ENCODE peak calls at places on chromosomes 5 and 9, in six cellular contexts. One of them, this sample, is unnamed.

GRCh38 chr5:139574641-139575312 is 13.6 kb downstream of the UBE2D2 start:
- DNase-seq in gastrocnemius medialis: no peak
- DNase-seq in GM12892: no peak
- DNase-seq in NB4: peak; percentile 63
- DNase-seq in Peyer's patch: peak; percentile 45
- DNase-seq in IMR-90: peak; percentile 62
- DNase-seq in this sample: no peak

GRCh38 chr5:172454355-172455086 is at the start of gene SH3PXD2B:
- DNase-seq in NB4: peak; percentile 72
- DNase-seq in Peyer's patch: peak; percentile 69
- DNase-seq in GM12892: no peak
- DNase-seq in IMR-90: no peak
- DNase-seq in gastrocnemius medialis: no peak
- DNase-seq in this sample: peak; percentile 71

GRCh38 chr5:166961028-166961427 is 1330.4 kb upstream of the WWC1 start:
- DNase-seq in NB4: peak; percentile 8
- DNase-seq in GM12892: no peak
- DNase-seq in IMR-90: peak; percentile 0
- DNase-seq in Peyer's patch: no peak
- DNase-seq in gastrocnemius medialis: no peak
- DNase-seq in this sample: no peak

GRCh38 chr9:107149756-107150155 is 133.3 kb upstream of the RAD23B start:
- DNase-seq in Peyer's patch: no peak
- DNase-seq in IMR-90: no peak
- DNase-seq in gastrocnemius medialis: no peak
- DNase-seq in NB4: no peak
- DNase-seq in GM12892: no peak
- DNase-seq in this sample: no peak

GRCh38 chr5:173233347-173234128 is 1.5 kb downstream of the NKX2-5 start:
- DNase-seq in Peyer's patch: no peak
- DNase-seq in GM12892: no peak
- DNase-seq in IMR-90: no peak
- DNase-seq in gastrocnemius medialis: no peak
- DNase-seq in NB4: no peak
- DNase-seq in this sample: no peak

GRCh38 chr5:176812269-176813259 is 2.2 kb downstream of the UNC5A start:
- DNase-seq in Peyer's patch: no peak
- DNase-seq in GM12892: no peak
- DNase-seq in gastrocnemius medialis: no peak
- DNase-seq in NB4: peak; percentile 57
- DNase-seq in IMR-90: no peak
- DNase-seq in this sample: no peak

GRCh38 chr5:62115009-62115408 is 191.0 kb upstream of the KIF2A start:
- DNase-seq in IMR-90: no peak
- DNase-seq in GM12892: no peak
- DNase-seq in gastrocnemius medialis: no peak
- DNase-seq in NB4: peak; percentile 2
- DNase-seq in Peyer's patch: no peak
- DNase-seq in this sample: no peak

GRCh38 chr5:88676637-88677481 is 206.1 kb downstream of the MEF2C start:
- DNase-seq in Peyer's patch: no peak
- DNase-seq in NB4: no peak
- DNase-seq in GM12892: no peak
- DNase-seq in gastrocnemius medialis: no peak
- DNase-seq in IMR-90: no peak
- DNase-seq in this sample: no peak

GRCh38 chr9:127778280-127779135 is at the start of gene SH2D3C:
- DNase-seq in Peyer's patch: peak; percentile 78
- DNase-seq in GM12892: no peak
- DNase-seq in gastrocnemius medialis: no peak
- DNase-seq in IMR-90: no peak
- DNase-seq in NB4: peak; percentile 88
- DNase-seq in this sample: no peak

GRCh38 chr5:56166671-56167070 is 66.5 kb downstream of the ANKRD55 start:
- DNase-seq in Peyer's patch: no peak
- DNase-seq in gastrocnemius medialis: no peak
- DNase-seq in IMR-90: no peak
- DNase-seq in GM12892: no peak
- DNase-seq in NB4: peak; percentile 33
- DNase-seq in this sample: no peak

GRCh38 chr5:27748847-27749246 is 710.5 kb upstream of the CDH9 start:
- DNase-seq in IMR-90: no peak
- DNase-seq in gastrocnemius medialis: no peak
- DNase-seq in GM12892: no peak
- DNase-seq in Peyer's patch: no peak
- DNase-seq in NB4: no peak
- DNase-seq in this sample: no peak

GRCh38 chr5:87354496-87354895 is 58.2 kb downstream of the CCNH start:
- DNase-seq in Peyer's patch: no peak
- DNase-seq in GM12892: no peak
- DNase-seq in gastrocnemius medialis: no peak
- DNase-seq in IMR-90: no peak
- DNase-seq in NB4: no peak
- DNase-seq in this sample: no peak
- TF ChIP-seq POLR2A in Peyer's patch: no peak
- TF ChIP-seq POLR2A in GM12892: no peak
- TF ChIP-seq POLR2A in gastrocnemius medialis: no peak
- TF ChIP-seq POLR2A in IMR-90: no peak
- TF ChIP-seq POLR2A in NB4: no peak
- TF ChIP-seq POLR2A in this sample: no peak

DNA sequence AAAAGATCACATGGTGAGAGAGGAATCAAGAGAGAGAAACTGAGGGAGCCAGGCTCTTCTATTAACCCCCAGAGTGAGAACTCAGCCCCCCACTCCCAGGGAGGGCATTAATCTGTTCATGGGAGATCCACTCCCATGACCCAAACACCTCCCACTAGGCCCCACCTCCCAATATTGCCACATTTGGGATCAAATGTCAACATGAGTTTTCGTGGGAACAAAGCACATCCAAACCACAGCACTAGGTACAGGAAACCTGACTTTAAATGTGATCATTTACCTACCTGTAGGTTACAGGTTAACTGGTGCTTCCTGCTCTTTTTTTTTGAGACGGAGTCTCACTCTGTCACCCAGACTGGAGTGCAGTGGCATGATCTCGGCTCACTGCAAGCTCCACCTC is 16.9 kb downstream of the NNT start:
- DNase-seq in IMR-90: no peak
- DNase-seq in NB4: no peak
- DNase-seq in GM12892: no peak
- DNase-seq in Peyer's patch: no peak
- DNase-seq in gastrocnemius medialis: peak; percentile 42
- DNase-seq in this sample: no peak
- TF ChIP-seq POLR2A in IMR-90: no peak
- TF ChIP-seq POLR2A in NB4: no peak
- TF ChIP-seq POLR2A in GM12892: no peak
- TF ChIP-seq POLR2A in Peyer's patch: no peak
- TF ChIP-seq POLR2A in gastrocnemius medialis: no peak
- TF ChIP-seq POLR2A in this sample: no peak

GRCh38 chr9:97919217-97919813 is 3.0 kb downstream of the TRMO start:
- DNase-seq in IMR-90: no peak
- DNase-seq in gastrocnemius medialis: no peak
- DNase-seq in Peyer's patch: no peak
- DNase-seq in GM12892: no peak
- DNase-seq in NB4: no peak
- DNase-seq in this sample: no peak

GRCh38 chr9:97924386-97924785 is 2.1 kb upstream of the TRMO start:
- DNase-seq in NB4: peak; percentile 85
- DNase-seq in Peyer's patch: no peak
- DNase-seq in gastrocnemius medialis: no peak
- DNase-seq in GM12892: no peak
- DNase-seq in IMR-90: no peak
- DNase-seq in this sample: no peak

GRCh38 chr9:97923529-97924108 is 1.3 kb upstream of the TRMO start:
- DNase-seq in NB4: peak; percentile 83
- DNase-seq in IMR-90: peak; percentile 80
- DNase-seq in Peyer's patch: peak; percentile 94
- DNase-seq in GM12892: no peak
- DNase-seq in gastrocnemius medialis: peak; percentile 78
- DNase-seq in this sample: peak; percentile 68

GRCh38 chr9:97925497-97926334 is 3.4 kb upstream of the TRMO start:
- DNase-seq in GM12892: no peak
- DNase-seq in gastrocnemius medialis: no peak
- DNase-seq in NB4: no peak
- DNase-seq in Peyer's patch: no peak
- DNase-seq in IMR-90: no peak
- DNase-seq in this sample: no peak

GRCh38 chr9:97921959-97922905 is at the start of gene TRMO:
- DNase-seq in IMR-90: peak; percentile 99
- DNase-seq in GM12892: peak; percentile 76
- DNase-seq in Peyer's patch: peak; percentile 99
- DNase-seq in NB4: peak; percentile 97
- DNase-seq in gastrocnemius medialis: peak; percentile 97
- DNase-seq in this sample: peak; percentile 99
- TF ChIP-seq POLR2A in IMR-90: peak; percentile 98
- TF ChIP-seq POLR2A in GM12892: peak; percentile 95
- TF ChIP-seq POLR2A in Peyer's patch: peak; percentile 87
- TF ChIP-seq POLR2A in NB4: peak; percentile 89
- TF ChIP-seq POLR2A in gastrocnemius medialis: peak; percentile 75
- TF ChIP-seq POLR2A in this sample: peak; percentile 91

GRCh38 chr9:136807281-136808074 is at the start of gene RABL6:
- DNase-seq in IMR-90: peak; percentile 55
- DNase-seq in NB4: peak; percentile 83
- DNase-seq in gastrocnemius medialis: peak; percentile 66
- DNase-seq in Peyer's patch: peak; percentile 88
- DNase-seq in GM12892: peak; percentile 98
- DNase-seq in this sample: peak; percentile 83
- TF ChIP-seq POLR2A in IMR-90: peak; percentile 68
- TF ChIP-seq POLR2A in NB4: peak; percentile 78
- TF ChIP-seq POLR2A in gastrocnemius medialis: peak; percentile 80
- TF ChIP-seq POLR2A in Peyer's patch: peak; percentile 83
- TF ChIP-seq POLR2A in GM12892: peak; percentile 93
- TF ChIP-seq POLR2A in this sample: peak; percentile 82

GRCh38 chr5:102754499-102755424 is at the start of gene PAM:
- DNase-seq in Peyer's patch: peak; percentile 88
- DNase-seq in NB4: peak; percentile 77
- DNase-seq in IMR-90: peak; percentile 62
- DNase-seq in GM12892: peak; percentile 83
- DNase-seq in gastrocnemius medialis: peak; percentile 71
- DNase-seq in this sample: peak; percentile 71
- TF ChIP-seq POLR2A in Peyer's patch: no peak
- TF ChIP-seq POLR2A in NB4: peak; percentile 53
- TF ChIP-seq POLR2A in IMR-90: peak; percentile 60
- TF ChIP-seq POLR2A in GM12892: peak; percentile 63
- TF ChIP-seq POLR2A in gastrocnemius medialis: peak; percentile 66
- TF ChIP-seq POLR2A in this sample: peak; percentile 56

GRCh38 chr9:36036780-36037579 is at the start of gene RECK:
- DNase-seq in gastrocnemius medialis: peak; percentile 72
- DNase-seq in Peyer's patch: peak; percentile 95
- DNase-seq in NB4: peak; percentile 72
- DNase-seq in IMR-90: peak; percentile 84
- DNase-seq in GM12892: peak; percentile 83
- DNase-seq in this sample: peak; percentile 87
- TF ChIP-seq POLR2A in gastrocnemius medialis: peak; percentile 77
- TF ChIP-seq POLR2A in Peyer's patch: peak; percentile 34
- TF ChIP-seq POLR2A in NB4: peak; percentile 40
- TF ChIP-seq POLR2A in IMR-90: peak; percentile 78
- TF ChIP-seq POLR2A in GM12892: no peak
- TF ChIP-seq POLR2A in this sample: peak; percentile 76

DNA sequence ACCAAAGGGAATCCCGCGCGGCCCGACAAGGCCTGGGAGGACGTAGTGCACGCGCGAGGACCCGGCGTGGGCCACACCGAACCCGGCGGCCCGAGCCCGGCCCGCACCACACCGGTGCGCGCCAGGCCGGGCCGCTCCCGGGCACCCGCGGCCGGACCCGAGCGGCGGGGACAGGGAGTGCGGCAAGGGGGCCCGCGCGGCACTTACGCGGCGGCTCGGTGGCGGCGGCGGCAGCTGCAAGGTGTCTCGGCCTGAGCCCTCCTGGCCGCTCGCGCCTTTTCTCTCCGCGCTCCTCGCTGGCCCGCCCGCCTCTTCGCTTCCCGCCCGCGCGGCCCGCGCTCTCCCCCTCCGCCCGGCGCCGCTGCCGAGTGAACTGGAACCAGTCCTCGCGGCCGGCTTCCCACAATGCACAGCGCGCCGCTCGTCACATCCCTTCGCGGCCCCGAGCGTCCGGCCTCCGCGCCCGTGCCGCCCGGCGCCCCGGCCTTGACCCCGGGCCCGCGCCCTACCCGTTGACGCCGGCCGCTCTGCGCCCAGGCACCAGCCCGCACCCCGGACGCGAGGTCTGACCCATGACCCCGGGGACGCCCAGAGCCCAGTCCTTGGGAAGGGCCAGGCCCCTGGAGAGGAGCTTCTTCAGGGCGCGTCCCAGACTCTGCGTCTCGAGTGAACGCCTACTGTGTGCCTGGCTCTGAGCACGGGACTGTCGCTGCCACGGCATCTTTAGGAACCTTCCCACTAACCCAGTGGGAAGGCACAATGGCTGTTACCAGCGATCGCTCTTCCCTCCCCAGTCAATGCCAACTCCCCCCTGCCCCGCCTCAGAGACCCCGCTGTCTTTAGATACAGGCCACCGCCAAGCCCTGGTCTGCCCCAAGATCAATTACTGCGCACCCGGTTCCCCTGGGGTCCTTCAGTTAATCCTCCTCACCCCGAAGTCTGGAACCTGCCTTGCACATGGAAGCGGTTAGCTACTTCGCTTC is at the start of gene MACROH2A1:
- DNase-seq in gastrocnemius medialis: peak; percentile 84
- DNase-seq in GM12892: peak; percentile 77
- DNase-seq in NB4: peak; percentile 89
- DNase-seq in IMR-90: peak; percentile 79
- DNase-seq in Peyer's patch: peak; percentile 95
- DNase-seq in this sample: peak; percentile 87
- TF ChIP-seq POLR2A in gastrocnemius medialis: peak; percentile 97
- TF ChIP-seq POLR2A in GM12892: peak; percentile 93
- TF ChIP-seq POLR2A in NB4: peak; percentile 64
- TF ChIP-seq POLR2A in IMR-90: peak; percentile 93
- TF ChIP-seq POLR2A in Peyer's patch: peak; percentile 95
- TF ChIP-seq POLR2A in this sample: peak; percentile 59